ENCODE peak calls at places on chromosomes 1 and 21, in six cellular contexts. V is H9, Q is IMR-90, L is neuronal stem cell, X is mesenchymal stem cell, K is H1. N is an unnamed sample.

GRCh38 chr1:88744142-88744541 is 60.1 kb downstream of the PKN2 start:
- DNase-seq in V (no peak), Q (no peak), L (no peak), X (no peak), K (no peak), N (no peak)

GRCh38 chr1:199551967-199552565 is 475.4 kb upstream of the NR5A2 start:
- DNase-seq in V (no peak), Q (peak; percentile 76), L (peak; percentile 48), X (peak; percentile 73), K (no peak), N (peak; percentile 59)

GRCh38 chr1:232162001-232162400 is 467.9 kb downstream of the SIPA1L2 start:
- DNase-seq in V (no peak), Q (no peak), L (no peak), X (no peak), K (no peak), N (no peak)

GRCh38 chr1:209621329-209621728 is 30.9 kb downstream of the LAMB3 start:
- DNase-seq in V (no peak), Q (no peak), L (no peak), X (no peak), K (no peak), N (no peak)

GRCh38 chr1:8358897-8359616 is 41.1 kb downstream of the SLC45A1 start:
- DNase-seq in V (no peak), Q (no peak), L (no peak), X (no peak), K (no peak), N (no peak)

GRCh38 chr1:224900062-224900461 is 29.4 kb upstream of the DNAH14 start:
- DNase-seq in V (no peak), Q (no peak), L (no peak), X (no peak), K (no peak), N (no peak)

GRCh38 chr1:229988534-229988933 is 78.5 kb upstream of the GALNT2 start:
- DNase-seq in V (no peak), Q (no peak), L (no peak), X (no peak), K (no peak), N (no peak)

GRCh38 chr1:42081475-42081874 is 71.7 kb upstream of the GUCA2B start:
- DNase-seq in V (no peak), Q (no peak), L (no peak), X (no peak), K (no peak), N (no peak)

GRCh38 chr21:46196733-46197132 is 12.5 kb upstream of the SPATC1L start:
- DNase-seq in V (no peak), Q (no peak), L (no peak), X (no peak), K (no peak), N (no peak)

GRCh38 chr1:29238601-29238964 is 2.3 kb downstream of the PTPRU start:
- DNase-seq in V (no peak), Q (no peak), L (no peak), X (no peak), K (no peak), N (peak; percentile 61)
- H2BK15ac ChIP-seq in V (no peak overlapping the region), Q (no peak overlapping the region), L (no peak overlapping the region), X (no peak overlapping the region), K (peak overlapping the region; percentile 46), N (no peak overlapping the region)

DNA sequence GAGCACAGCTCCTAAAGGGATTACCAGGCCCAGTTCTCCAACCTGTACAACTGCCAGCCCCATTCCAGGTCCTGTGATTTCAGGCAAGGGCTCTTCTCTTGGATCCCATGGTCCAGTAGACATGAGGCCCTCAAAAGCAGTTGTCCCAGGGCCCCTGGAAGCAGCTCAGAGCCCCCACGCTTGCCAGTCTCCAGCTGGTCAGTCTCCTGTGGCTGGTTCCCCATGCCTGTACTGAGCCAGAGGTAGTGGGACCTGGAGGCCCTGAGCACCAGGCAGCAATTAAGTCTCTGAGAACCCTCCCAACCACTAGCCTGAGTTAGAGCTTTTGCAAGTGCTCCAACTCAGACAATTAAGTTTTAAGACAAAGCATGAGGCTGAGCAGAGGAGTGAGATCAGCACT is 36.9 kb downstream of the CDC42BPA start:
- DNase-seq in V (no peak), Q (no peak), L (no peak), X (no peak), K (no peak), N (no peak)
- H2AK5ac ChIP-seq in V (no peak overlapping the region), Q (no peak overlapping the region), L (no peak overlapping the region), X (no peak overlapping the region), K (no peak overlapping the region), N (no peak overlapping the region)

GRCh38 chr1:173853074-173853473 is 14.7 kb downstream of the GAS5 start:
- DNase-seq in V (peak; percentile 57), Q (peak; percentile 88), L (peak; percentile 48), X (peak; percentile 93), K (no peak), N (peak; percentile 99)
- H2BK15ac ChIP-seq in V (no peak overlapping the region), Q (peak overlapping the region; percentile 53), L (no peak overlapping the region), X (peak overlapping the region; percentile 74), K (no peak overlapping the region), N (peak overlapping the region; percentile 87)

GRCh38 chr1:94862718-94863117 is 42.6 kb downstream of the SLC44A3 start:
- DNase-seq in V (no peak), Q (no peak), L (no peak), X (no peak), K (no peak), N (no peak)
- H2AK5ac ChIP-seq in V (no peak overlapping the region), Q (peak overlapping the region; percentile 95), L (no peak overlapping the region), X (peak overlapping the region; percentile 13), K (no peak overlapping the region), N (no peak overlapping the region)

GRCh38 chr1:15736035-15736665 is at the start of gene SLC25A34:
- DNase-seq in V (no peak), Q (no peak), L (no peak), X (no peak), K (no peak), N (no peak)

GRCh38 chr1:15736666-15737229 is 690 bp downstream of the SLC25A34 start:
- DNase-seq in V (no peak), Q (no peak), L (no peak), X (no peak), K (no peak), N (no peak)

GRCh38 chr1:15734296-15734695 is 1.8 kb upstream of the SLC25A34 start:
- DNase-seq in V (no peak), Q (no peak), L (no peak), X (no peak), K (no peak), N (no peak)

GRCh38 chr1:15734901-15735300 is 1.2 kb upstream of the SLC25A34 start:
- DNase-seq in V (no peak), Q (no peak), L (no peak), X (no peak), K (no peak), N (no peak)

DNA sequence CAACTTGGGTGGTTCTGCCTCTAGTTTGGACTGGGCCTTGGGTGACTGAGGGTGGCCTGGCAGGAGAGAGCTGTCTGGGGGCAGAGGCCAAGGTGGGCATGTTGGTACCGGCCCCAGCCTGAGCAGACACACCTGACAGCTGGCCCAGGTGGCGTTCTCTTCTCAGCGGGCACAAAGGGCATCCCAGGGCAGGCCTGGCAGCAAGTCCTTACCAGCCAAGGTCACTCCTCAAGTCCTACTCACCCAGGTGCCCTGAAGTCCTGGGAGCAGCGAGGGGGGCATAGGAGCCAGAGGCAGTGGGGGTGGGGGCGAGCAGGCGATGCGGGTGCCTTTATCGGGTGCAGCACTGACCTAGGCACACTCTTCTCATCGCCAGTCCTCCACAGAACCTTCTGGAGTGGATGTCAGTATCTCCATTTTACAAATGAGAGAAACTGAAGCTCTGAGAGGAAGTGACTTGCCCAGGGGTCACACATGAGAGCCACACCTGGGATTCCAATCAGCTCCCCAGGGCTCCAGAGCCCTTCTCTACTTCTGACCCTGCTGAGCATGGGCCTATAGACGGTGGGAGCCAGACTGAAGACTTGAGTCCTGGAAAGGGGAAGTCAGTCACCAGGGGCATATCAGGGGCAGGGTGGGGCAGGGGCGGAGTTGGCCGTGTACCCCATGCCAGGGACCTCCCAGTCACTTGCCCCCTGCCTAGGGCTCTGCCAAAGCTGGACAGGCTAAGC is 589 bp upstream of the SLC25A34 start:
- DNase-seq in V (no peak), Q (no peak), L (no peak), X (no peak), K (no peak), N (no peak)
- H2BK15ac ChIP-seq in V (no peak overlapping the region), Q (no peak overlapping the region), L (no peak overlapping the region), X (no peak overlapping the region), K (no peak overlapping the region), N (no peak overlapping the region)

GRCh38 chr1:1071486-1072298 is 2.4 kb downstream of the RNF223 start:
- DNase-seq in V (no peak), Q (no peak), L (no peak), X (no peak), K (no peak), N (no peak)
- H2AK5ac ChIP-seq in V (no peak overlapping the region), Q (no peak overlapping the region), L (peak overlapping the region; percentile 28), X (no peak overlapping the region), K (no peak overlapping the region), N (no peak overlapping the region)

GRCh38 chr1:15066191-15066590 is 87.4 kb upstream of the TMEM51 start:
- DNase-seq in V (no peak), Q (no peak), L (no peak), X (no peak), K (no peak), N (no peak)
- H2BK15ac ChIP-seq in V (no peak overlapping the region), Q (no peak overlapping the region), L (no peak overlapping the region), X (no peak overlapping the region), K (no peak overlapping the region), N (no peak overlapping the region)

DNA sequence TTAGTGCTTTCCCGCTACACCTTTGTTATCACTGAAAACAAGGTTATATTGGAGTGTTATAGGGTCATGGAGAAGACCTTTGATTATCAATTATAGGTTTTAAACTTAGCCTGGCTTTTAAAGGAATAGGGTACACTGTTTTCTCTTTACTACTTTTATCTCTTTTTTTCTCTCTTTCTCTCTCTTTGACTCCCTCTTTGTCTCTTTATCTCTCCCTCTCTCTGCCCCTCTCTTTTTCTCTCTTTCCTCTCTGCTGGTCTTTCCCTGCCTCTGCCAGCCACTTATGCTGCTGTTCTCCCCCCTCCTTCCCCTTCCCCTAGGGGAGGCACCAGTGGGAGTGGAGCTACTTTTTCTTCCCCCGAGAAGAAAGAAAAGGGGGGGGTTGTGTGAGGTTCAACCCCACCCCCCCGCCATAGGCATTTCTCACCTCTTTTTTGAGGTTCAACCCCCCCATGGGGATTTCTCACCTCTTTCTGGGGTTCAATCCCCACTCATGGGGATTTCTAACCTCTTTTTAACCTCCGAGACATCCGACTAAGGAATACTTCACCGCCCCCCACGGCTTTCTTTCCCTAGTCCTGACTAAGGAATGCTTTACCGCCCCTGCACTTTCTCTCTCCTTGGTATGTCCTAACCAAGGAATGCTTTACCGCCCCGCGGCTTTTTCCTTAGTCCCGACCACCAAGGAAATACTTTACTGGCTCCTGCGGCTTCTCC is 17.2 kb upstream of the ZBTB8B start:
- DNase-seq in V (peak; percentile 81), Q (peak; percentile 74), L (peak; percentile 67), X (peak; percentile 67), K (peak; percentile 27), N (peak; percentile 97)
- H2AK5ac ChIP-seq in V (no peak overlapping the region), Q (no peak overlapping the region), L (no peak overlapping the region), X (peak overlapping the region; percentile 77), K (no peak overlapping the region), N (no peak overlapping the region)

GRCh38 chr1:59340411-59341307 is 43.8 kb downstream of the FGGY start:
- DNase-seq in V (no peak), Q (no peak), L (no peak), X (no peak), K (no peak), N (no peak)
- H2BK15ac ChIP-seq in V (no peak overlapping the region), Q (no peak overlapping the region), L (no peak overlapping the region), X (no peak overlapping the region), K (no peak overlapping the region), N (no peak overlapping the region)